ENCODE peak calls at places on chromosomes 13 and 19, in five cellular contexts. G is psoas muscle; L is germinal center; W is midbrain; D is activated naive CD8-positive, alpha-beta T cell treated with anti-CD3 and anti-CD28 coated beads, Interleukin-2, amount 50 U/mL, for 24 hours. V is an unnamed sample.

GRCh38 chr13:19836472-19836871 is 27.0 kb downstream of the ZMYM5 start:
- DNase-seq in L (no peak), W (no peak), G (no peak), D (no peak), V (no peak)

GRCh38 chr19:2207991-2208860 is 27.9 kb downstream of the PLEKHJ1 start:
- DNase-seq in W (no peak), G (peak; percentile 76), L (peak; percentile 67), D (peak; percentile 36), V (no peak)

GRCh38 chr13:65454403-65454802 is 1775.7 kb downstream of the PCDH9 start:
- DNase-seq in L (no peak), D (no peak), G (no peak), W (no peak), V (no peak)

GRCh38 chr13:24502567-24503375 is 9.8 kb downstream of the PARP4 start:
- DNase-seq in L (no peak), D (no peak), W (peak; percentile 5), G (no peak), V (no peak)

GRCh38 chr13:104740616-104741222 is 1674.5 kb upstream of the SLC10A2 start:
- DNase-seq in W (no peak), D (no peak), L (no peak), G (no peak), V (peak; percentile 19)

GRCh38 chr13:90732049-90732448 is 615.4 kb upstream of the MIR17HG start:
- DNase-seq in G (no peak), W (no peak), L (no peak), D (no peak), V (no peak)

GRCh38 chr13:26048745-26049144 is 3.1 kb downstream of the SHISA2 start:
- DNase-seq in L (no peak), G (no peak), D (no peak), W (no peak), V (peak; percentile 28)

GRCh38 chr13:49604570-49604969 is 19.2 kb upstream of the RCBTB1 start:
- DNase-seq in D (no peak), G (no peak), L (no peak), W (no peak), V (no peak)

GRCh38 chr13:45142440-45143345 is 22.4 kb downstream of the GTF2F2 start:
- DNase-seq in W (peak; percentile 33), L (no peak), G (no peak), D (no peak), V (peak; percentile 69)

GRCh38 chr19:35458821-35459391 is 10.8 kb downstream of the FFAR2 start:
- DNase-seq in W (no peak), L (peak; percentile 78), G (no peak), D (no peak), V (no peak)

GRCh38 chr13:39888865-39889810 is 233.7 kb downstream of the COG6 start:
- DNase-seq in G (no peak), D (no peak), L (no peak), W (no peak), V (no peak)

GRCh38 chr13:33992891-33993336 is 175.0 kb downstream of the RFC3 start:
- DNase-seq in L (no peak), G (no peak), W (no peak), D (no peak), V (no peak)

GRCh38 chr13:80338781-80339577 is 1.9 kb downstream of the SPRY2 start:
- DNase-seq in D (peak; percentile 30), G (peak; percentile 89), L (no peak), W (peak; percentile 58), V (peak; percentile 82)

GRCh38 chr13:111636271-111636670 is 315.8 kb downstream of the TEX29 start:
- DNase-seq in L (no peak), G (no peak), W (no peak), D (no peak), V (no peak)

V was measured in pons.